ENCODE peak calls at places on chromosome 9, in six cellular contexts. Z is effector memory CD4-positive, alpha-beta T cell; L is cardiac muscle cell; J is ovary; I is aorta; G is gastrocnemius medialis. O is an unnamed sample. For H3K4me1 and H3K9me3, the result is how much of the 10 kb centered on the place peaks cover.

GRCh38 chr9:16825971-16826370 is 44.5 kb downstream of the BNC2 start:
- DNase-seq in Z (no peak), L (no peak), J (no peak), I (no peak), G (no peak), O (peak)

GRCh38 chr9:129549684-129550083 is 71.2 kb downstream of the C9orf50 start:
- DNase-seq in Z (no peak), L (no peak), J (peak), I (peak), G (no peak), O (no peak)

GRCh38 chr9:133403766-133404439 is 13.9 kb downstream of the REXO4 start:
- DNase-seq in Z (peak), L (no peak), J (no peak), I (no peak), G (no peak), O (no peak)

GRCh38 chr9:31807574-31808256 is 576.7 kb upstream of the ACO1 start:
- DNase-seq in Z (no peak), L (no peak), J (no peak), I (no peak), G (no peak), O (no peak)

GRCh38 chr9:2389404-2389803 is 232.2 kb upstream of the VLDLR start:
- DNase-seq in Z (no peak), L (no peak), J (no peak), I (no peak), G (no peak), O (no peak)

GRCh38 chr9:73143606-73144328 is 7.9 kb upstream of the ANXA1 start:
- DNase-seq in Z (no peak), L (no peak), J (no peak), I (no peak), G (no peak), O (no peak)

GRCh38 chr9:130981002-130981760 is 27.8 kb upstream of the LAMC3 start:
- DNase-seq in Z (no peak), L (no peak), J (no peak), I (no peak), G (no peak), O (no peak)

GRCh38 chr9:77127071-77127470 is 50.3 kb upstream of the VPS13A start:
- DNase-seq in Z (no peak), L (no peak), J (no peak), I (no peak), G (no peak), O (no peak)

GRCh38 chr9:13804532-13804931 is 509.4 kb downstream of the NFIB start:
- DNase-seq in Z (no peak), L (no peak), J (no peak), I (no peak), G (no peak), O (no peak)

GRCh38 chr9:118305371-118305770 is 601.2 kb downstream of the TLR4 start:
- DNase-seq in Z (no peak), L (no peak), J (no peak), I (no peak), G (no peak), O (no peak)

GRCh38 chr9:137031904-137032639 is at the start of gene FUT7:
- DNase-seq in Z (no peak), L (no peak), J (no peak), I (no peak), G (no peak), O (no peak)

GRCh38 chr9:137030931-137031527 is 859 bp downstream of the FUT7 start:
- DNase-seq in Z (no peak), L (no peak), J (no peak), I (no peak), G (no peak), O (no peak)

GRCh38 chr9:137034709-137035506 is 3.0 kb upstream of the FUT7 start:
- DNase-seq in Z (peak), L (peak), J (peak), I (peak), G (peak), O (peak)

GRCh38 chr9:137034039-137034708 is 2.3 kb upstream of the FUT7 start:
- DNase-seq in Z (no peak), L (no peak), J (no peak), I (no peak), G (no peak), O (no peak)

DNA sequence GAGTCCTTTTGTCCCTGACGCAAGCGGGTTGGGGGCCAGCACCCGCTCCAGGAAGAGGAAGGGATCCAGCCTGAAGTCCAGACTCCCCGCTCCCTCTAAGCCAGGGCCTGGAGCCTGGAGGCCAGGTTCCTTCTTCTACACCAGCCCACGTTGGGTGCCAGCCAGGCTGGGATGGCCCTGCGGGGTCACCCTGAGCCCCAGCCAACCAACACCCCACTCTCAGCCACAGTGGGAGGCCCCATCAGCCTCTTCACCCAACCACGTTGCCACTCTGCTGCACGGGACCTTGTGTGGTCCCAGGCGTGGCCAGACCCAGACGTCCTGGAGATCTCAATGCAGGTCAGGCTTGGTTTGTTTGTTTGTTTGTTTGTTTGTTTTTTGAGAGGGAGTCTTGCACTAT is 1.0 kb upstream of the FUT7 start:
- DNase-seq in Z (no peak), L (no peak), J (no peak), I (no peak), G (peak), O (no peak)
- H3K4me1 ChIP-seq in Z (half or more), L (under half), J (under half), I (under half), G (under half), O (under half)

GRCh38 chr9:108784128-108784490 is 71.7 kb downstream of the ACTL7B start:
- DNase-seq in Z (no peak), L (no peak), J (no peak), I (no peak), G (no peak), O (no peak)

GRCh38 chr9:108780949-108781734 is 74.6 kb downstream of the ACTL7B start:
- DNase-seq in Z (no peak), L (no peak), J (no peak), I (no peak), G (no peak), O (no peak)

GRCh38 chr9:108784998-108785397 is 70.8 kb downstream of the ACTL7B start:
- DNase-seq in Z (no peak), L (no peak), J (no peak), I (no peak), G (peak), O (no peak)

GRCh38 chr9:108786322-108786721 is 69.5 kb downstream of the ACTL7B start:
- DNase-seq in Z (no peak), L (no peak), J (no peak), I (no peak), G (no peak), O (no peak)

DNA sequence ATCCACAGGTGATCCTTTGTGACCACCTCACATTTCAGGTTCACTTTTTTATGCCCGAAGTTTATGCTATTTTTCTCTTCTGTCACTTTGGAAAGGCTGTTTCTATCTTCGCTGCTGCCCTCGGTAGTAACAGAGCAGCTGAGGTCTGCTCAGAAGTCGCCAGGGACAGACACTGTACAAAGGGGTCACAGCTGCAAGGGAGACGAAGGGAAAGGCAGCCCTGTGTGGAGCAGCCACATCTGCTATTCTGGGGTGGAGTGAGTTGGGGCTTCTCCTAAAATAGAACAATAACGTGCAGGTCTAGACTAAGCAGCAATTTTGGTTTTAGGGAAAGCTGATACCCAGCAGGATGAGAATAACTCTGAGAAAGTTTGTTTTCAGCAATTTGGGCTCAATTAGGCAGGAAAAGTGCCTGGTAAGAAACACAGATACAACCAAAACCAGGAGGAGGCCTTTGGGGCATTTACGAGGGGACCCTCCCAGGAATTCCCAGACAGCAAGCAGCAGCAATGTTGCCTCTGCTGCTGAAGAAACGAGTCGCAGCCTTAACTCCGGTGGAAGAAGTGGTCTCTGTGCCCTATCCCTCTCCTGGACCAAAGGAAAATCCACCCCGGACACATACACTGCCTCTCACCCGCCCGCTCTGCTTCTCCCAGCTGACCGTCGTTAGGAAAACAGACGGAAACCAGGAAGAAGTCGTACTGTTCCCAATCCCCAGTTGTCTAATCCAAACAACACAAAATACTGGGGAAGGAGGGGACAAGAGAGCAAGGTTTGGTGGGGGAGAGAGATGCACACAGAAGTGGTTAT is 72.3 kb downstream of the ACTL7B start:
- DNase-seq in Z (no peak), L (peak), J (no peak), I (no peak), G (no peak), O (no peak)
- H3K27ac ChIP-seq in Z (no peak), L (no peak), J (no peak), I (no peak), G (no peak), O (no peak)

GRCh38 chr9:8401961-8402701 is 602.6 kb upstream of the DMAC1 start:
- DNase-seq in Z (no peak), L (no peak), J (no peak), I (no peak), G (no peak), O (no peak)
- H3K9me3 ChIP-seq in Z (under half), L (under half), J (under half), I (under half), G (under half), O (under half)

DNA sequence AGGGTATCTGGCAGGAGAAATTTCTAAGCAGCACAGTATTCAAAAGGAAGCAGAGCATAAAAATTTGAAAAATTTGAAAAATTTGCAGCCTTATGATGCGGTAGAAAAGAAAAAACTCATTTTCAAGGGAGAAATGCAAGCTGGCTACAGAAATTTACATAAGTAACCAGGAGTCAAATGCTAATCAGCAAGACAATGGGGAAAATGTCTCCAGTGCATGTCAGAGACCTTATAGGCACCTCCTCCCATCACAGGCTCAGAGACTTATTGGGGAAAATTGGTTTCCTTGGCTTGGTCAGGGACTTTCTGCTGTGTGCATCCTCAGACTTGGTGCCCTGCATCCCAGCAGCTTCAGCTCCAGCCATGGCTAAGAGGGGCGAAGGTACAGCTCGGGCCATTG is 35.8 kb downstream of the IZUMO3 start:
- DNase-seq in Z (no peak), L (no peak), J (no peak), I (no peak), G (no peak), O (no peak)
- H3K4me1 ChIP-seq in Z (under half), L (under half), J (under half), I (under half), G (under half), O (under half)

GRCh38 chr9:108684288-108685025 is 171.3 kb downstream of the ACTL7B start:
- DNase-seq in Z (no peak), L (no peak), J (no peak), I (no peak), G (no peak), O (no peak)

GRCh38 chr9:108687360-108687981 is 168.3 kb downstream of the ACTL7B start:
- DNase-seq in Z (no peak), L (no peak), J (no peak), I (no peak), G (no peak), O (no peak)

GRCh38 chr9:108682191-108682590 is 173.6 kb downstream of the ACTL7B start:
- DNase-seq in Z (no peak), L (no peak), J (no peak), I (no peak), G (no peak), O (no peak)

GRCh38 chr9:108680946-108681345 is 174.8 kb downstream of the ACTL7B start:
- DNase-seq in Z (no peak), L (no peak), J (no peak), I (no peak), G (no peak), O (no peak)

DNA sequence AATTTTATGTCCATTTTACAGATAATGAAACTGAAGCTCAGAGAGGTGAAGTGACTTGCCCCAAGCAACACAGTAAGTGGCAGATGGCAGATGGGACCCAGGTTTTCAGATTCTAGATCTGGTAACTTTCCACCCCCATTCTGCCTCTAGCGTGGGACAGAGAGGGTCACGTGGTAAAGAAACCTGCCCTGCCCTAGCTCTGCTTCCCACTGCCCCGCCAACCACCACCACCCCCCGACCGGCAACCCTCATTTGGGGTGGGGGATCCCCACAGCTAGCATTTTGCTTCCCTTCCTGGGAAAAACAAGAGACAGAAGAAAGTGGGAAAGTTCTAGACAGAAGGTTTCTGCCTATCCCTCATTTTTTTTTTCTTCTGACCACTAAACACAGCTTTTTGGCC is 172.5 kb downstream of the ACTL7B start:
- DNase-seq in Z (no peak), L (no peak), J (no peak), I (no peak), G (no peak), O (no peak)
- H3K27ac ChIP-seq in Z (no peak), L (no peak), J (no peak), I (no peak), G (no peak), O (no peak)

DNA sequence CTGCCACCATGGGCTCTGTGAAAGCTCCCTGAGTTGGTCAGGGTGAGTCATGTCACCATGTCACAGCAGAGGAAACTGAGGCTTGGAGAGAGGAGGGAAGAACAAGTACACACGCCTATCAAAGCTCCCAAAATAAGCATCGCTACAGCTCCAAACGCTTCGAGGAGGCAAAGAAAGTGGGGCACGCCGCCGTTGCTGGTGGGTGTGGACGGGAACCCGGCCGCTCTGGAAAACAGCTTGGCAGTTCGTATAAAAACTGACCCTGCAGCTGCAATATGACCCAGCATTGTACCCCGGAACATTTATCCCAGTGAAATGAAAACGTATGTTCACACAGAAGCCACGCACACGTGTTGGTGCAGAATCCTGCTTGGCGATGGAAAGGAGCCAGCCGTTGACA is 172.8 kb downstream of the OLFM1 start:
- DNase-seq in Z (no peak), L (no peak), J (no peak), I (no peak), G (no peak), O (no peak)
- H3K9me3 ChIP-seq in Z (under half), L (under half), J (under half), I (under half), G (under half), O (under half)